ENCODE peak calls at places on chromosomes 6 and 20, in nine cellular contexts. One of them, this sample, is unnamed.

GRCh38 chr6:17098538-17098937 is 3.3 kb upstream of the STMND1 start:
- DNase-seq in GM23338: no peak
- DNase-seq in fibroblast of lung: peak
- DNase-seq in K562: no peak
- DNase-seq in A673: no peak
- DNase-seq in PC-9: peak
- DNase-seq in endothelial cell of umbilical vein: no peak
- DNase-seq in astrocyte: peak
- DNase-seq in HCT116: no peak
- DNase-seq in this sample: no peak

GRCh38 chr6:158418501-158418900 is 106.2 kb downstream of the TULP4 start:
- DNase-seq in K562: no peak
- DNase-seq in A673: no peak
- DNase-seq in GM23338: no peak
- DNase-seq in astrocyte: no peak
- DNase-seq in fibroblast of lung: no peak
- DNase-seq in HCT116: no peak
- DNase-seq in endothelial cell of umbilical vein: no peak
- DNase-seq in PC-9: no peak
- DNase-seq in this sample: no peak

GRCh38 chr6:148075352-148075751 is 267.3 kb upstream of the SASH1 start:
- DNase-seq in K562: no peak
- DNase-seq in PC-9: no peak
- DNase-seq in endothelial cell of umbilical vein: no peak
- DNase-seq in A673: no peak
- DNase-seq in GM23338: no peak
- DNase-seq in fibroblast of lung: no peak
- DNase-seq in astrocyte: no peak
- DNase-seq in HCT116: no peak
- DNase-seq in this sample: peak

GRCh38 chr6:160883999-160884398 is 107.6 kb upstream of the MAP3K4 start:
- DNase-seq in astrocyte: no peak
- DNase-seq in PC-9: no peak
- DNase-seq in GM23338: peak
- DNase-seq in K562: no peak
- DNase-seq in endothelial cell of umbilical vein: no peak
- DNase-seq in A673: no peak
- DNase-seq in HCT116: no peak
- DNase-seq in fibroblast of lung: no peak
- DNase-seq in this sample: no peak

GRCh38 chr6:87851674-87852260 is 149.7 kb upstream of the AKIRIN2 start:
- DNase-seq in endothelial cell of umbilical vein: no peak
- DNase-seq in A673: no peak
- DNase-seq in GM23338: no peak
- DNase-seq in HCT116: no peak
- DNase-seq in K562: no peak
- DNase-seq in fibroblast of lung: no peak
- DNase-seq in astrocyte: no peak
- DNase-seq in PC-9: no peak
- DNase-seq in this sample: no peak

GRCh38 chr20:49340161-49340966 is 62.5 kb upstream of the ZNFX1 start:
- DNase-seq in endothelial cell of umbilical vein: no peak
- DNase-seq in HCT116: no peak
- DNase-seq in A673: no peak
- DNase-seq in PC-9: no peak
- DNase-seq in astrocyte: no peak
- DNase-seq in K562: no peak
- DNase-seq in GM23338: no peak
- DNase-seq in fibroblast of lung: peak
- DNase-seq in this sample: no peak

GRCh38 chr20:14067631-14068030 is 72.3 kb downstream of the MACROD2 start:
- DNase-seq in K562: no peak
- DNase-seq in A673: no peak
- DNase-seq in astrocyte: no peak
- DNase-seq in GM23338: no peak
- DNase-seq in PC-9: no peak
- DNase-seq in fibroblast of lung: no peak
- DNase-seq in endothelial cell of umbilical vein: no peak
- DNase-seq in HCT116: no peak
- DNase-seq in this sample: no peak

GRCh38 chr6:16564430-16564829 is 196.8 kb downstream of the ATXN1 start:
- DNase-seq in A673: no peak
- DNase-seq in K562: no peak
- DNase-seq in PC-9: no peak
- DNase-seq in fibroblast of lung: peak
- DNase-seq in endothelial cell of umbilical vein: no peak
- DNase-seq in astrocyte: peak
- DNase-seq in GM23338: no peak
- DNase-seq in HCT116: no peak
- DNase-seq in this sample: no peak

GRCh38 chr6:4280721-4281120 is 145.3 kb upstream of the ECI2 start:
- DNase-seq in GM23338: no peak
- DNase-seq in HCT116: no peak
- DNase-seq in A673: peak
- DNase-seq in fibroblast of lung: peak
- DNase-seq in astrocyte: peak
- DNase-seq in PC-9: peak
- DNase-seq in endothelial cell of umbilical vein: peak
- DNase-seq in K562: no peak
- DNase-seq in this sample: no peak

GRCh38 chr20:6269163-6269873 is 146.5 kb upstream of the FERMT1 start:
- DNase-seq in fibroblast of lung: no peak
- DNase-seq in A673: peak
- DNase-seq in GM23338: peak
- DNase-seq in PC-9: no peak
- DNase-seq in K562: no peak
- DNase-seq in endothelial cell of umbilical vein: no peak
- DNase-seq in astrocyte: no peak
- DNase-seq in HCT116: no peak
- DNase-seq in this sample: no peak

GRCh38 chr6:53426544-53427270 is 78.0 kb upstream of the ELOVL5 start:
- DNase-seq in HCT116: no peak
- DNase-seq in endothelial cell of umbilical vein: no peak
- DNase-seq in fibroblast of lung: no peak
- DNase-seq in K562: no peak
- DNase-seq in GM23338: no peak
- DNase-seq in PC-9: no peak
- DNase-seq in astrocyte: no peak
- DNase-seq in A673: no peak
- DNase-seq in this sample: no peak

GRCh38 chr20:61115627-61116026 is 136.4 kb upstream of the CDH4 start:
- DNase-seq in astrocyte: no peak
- DNase-seq in HCT116: no peak
- DNase-seq in endothelial cell of umbilical vein: no peak
- DNase-seq in A673: no peak
- DNase-seq in GM23338: no peak
- DNase-seq in K562: no peak
- DNase-seq in PC-9: no peak
- DNase-seq in fibroblast of lung: no peak
- DNase-seq in this sample: no peak

GRCh38 chr20:11084508-11084907 is 410.7 kb upstream of the JAG1 start:
- DNase-seq in astrocyte: no peak
- DNase-seq in GM23338: no peak
- DNase-seq in A673: no peak
- DNase-seq in endothelial cell of umbilical vein: no peak
- DNase-seq in fibroblast of lung: no peak
- DNase-seq in K562: no peak
- DNase-seq in PC-9: no peak
- DNase-seq in HCT116: no peak
- DNase-seq in this sample: no peak

GRCh38 chr6:4466260-4466659 is 309.9 kb upstream of the CDYL start:
- DNase-seq in astrocyte: peak
- DNase-seq in HCT116: no peak
- DNase-seq in endothelial cell of umbilical vein: peak
- DNase-seq in PC-9: no peak
- DNase-seq in K562: no peak
- DNase-seq in fibroblast of lung: peak
- DNase-seq in A673: no peak
- DNase-seq in GM23338: no peak
- DNase-seq in this sample: no peak

GRCh38 chr6:92274588-92274987 is 1144.8 kb downstream of the EPHA7 start:
- DNase-seq in K562: no peak
- DNase-seq in HCT116: no peak
- DNase-seq in astrocyte: no peak
- DNase-seq in fibroblast of lung: no peak
- DNase-seq in endothelial cell of umbilical vein: no peak
- DNase-seq in PC-9: no peak
- DNase-seq in A673: no peak
- DNase-seq in GM23338: no peak
- DNase-seq in this sample: no peak

GRCh38 chr6:157984686-157985225 is 3.1 kb downstream of the SYNJ2 start:
- DNase-seq in A673: no peak
- DNase-seq in K562: peak
- DNase-seq in PC-9: no peak
- DNase-seq in fibroblast of lung: peak
- DNase-seq in endothelial cell of umbilical vein: no peak
- DNase-seq in HCT116: no peak
- DNase-seq in GM23338: no peak
- DNase-seq in astrocyte: peak
- DNase-seq in this sample: no peak

GRCh38 chr6:157620905-157621304 is 202.1 kb upstream of the SNX9 start:
- DNase-seq in GM23338: no peak
- DNase-seq in endothelial cell of umbilical vein: no peak
- DNase-seq in HCT116: no peak
- DNase-seq in K562: no peak
- DNase-seq in astrocyte: no peak
- DNase-seq in fibroblast of lung: peak
- DNase-seq in A673: no peak
- DNase-seq in PC-9: no peak
- DNase-seq in this sample: no peak

GRCh38 chr20:14879020-14879697 is 541.7 kb upstream of the FLRT3 start:
- DNase-seq in K562: no peak
- DNase-seq in endothelial cell of umbilical vein: peak
- DNase-seq in GM23338: no peak
- DNase-seq in fibroblast of lung: peak
- DNase-seq in A673: no peak
- DNase-seq in PC-9: peak
- DNase-seq in astrocyte: peak
- DNase-seq in HCT116: peak
- DNase-seq in this sample: no peak

GRCh38 chr6:104795363-104795762 is 64.4 kb downstream of the HACE1 start:
- DNase-seq in endothelial cell of umbilical vein: no peak
- DNase-seq in HCT116: no peak
- DNase-seq in GM23338: no peak
- DNase-seq in PC-9: no peak
- DNase-seq in astrocyte: no peak
- DNase-seq in A673: no peak
- DNase-seq in fibroblast of lung: no peak
- DNase-seq in K562: no peak
- DNase-seq in this sample: no peak

DNA sequence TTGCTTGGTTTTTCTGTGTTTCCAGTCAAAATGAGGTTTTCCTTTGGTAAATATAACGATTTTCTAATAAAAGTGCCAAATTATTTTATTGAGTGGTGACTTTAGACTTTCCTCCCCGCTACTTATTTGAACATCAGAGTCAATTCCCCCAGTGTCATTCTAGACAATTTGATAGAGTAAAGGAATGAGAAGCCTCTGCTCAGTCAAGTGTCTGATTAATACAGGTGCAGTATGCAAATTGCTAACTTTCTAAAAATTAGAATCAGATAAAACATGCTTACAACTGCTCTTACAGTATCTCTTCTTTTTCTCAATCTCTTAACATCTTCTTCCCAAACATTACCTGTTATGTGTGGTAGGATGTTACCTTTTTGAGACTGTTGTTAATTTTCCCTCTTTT is 148.7 kb downstream of the CD83 start:
- DNase-seq in astrocyte: no peak
- DNase-seq in PC-9: no peak
- DNase-seq in HCT116: no peak
- DNase-seq in endothelial cell of umbilical vein: no peak
- DNase-seq in A673: no peak
- DNase-seq in GM23338: no peak
- DNase-seq in K562: no peak
- DNase-seq in fibroblast of lung: no peak
- DNase-seq in this sample: no peak
- H3K27ac ChIP-seq in astrocyte: no peak
- H3K27ac ChIP-seq in PC-9: no peak
- H3K27ac ChIP-seq in HCT116: no peak
- H3K27ac ChIP-seq in endothelial cell of umbilical vein: no peak
- H3K27ac ChIP-seq in A673: no peak
- H3K27ac ChIP-seq in GM23338: no peak
- H3K27ac ChIP-seq in K562: no peak
- H3K27ac ChIP-seq in fibroblast of lung: no peak
- H3K27ac ChIP-seq in this sample: no peak

DNA sequence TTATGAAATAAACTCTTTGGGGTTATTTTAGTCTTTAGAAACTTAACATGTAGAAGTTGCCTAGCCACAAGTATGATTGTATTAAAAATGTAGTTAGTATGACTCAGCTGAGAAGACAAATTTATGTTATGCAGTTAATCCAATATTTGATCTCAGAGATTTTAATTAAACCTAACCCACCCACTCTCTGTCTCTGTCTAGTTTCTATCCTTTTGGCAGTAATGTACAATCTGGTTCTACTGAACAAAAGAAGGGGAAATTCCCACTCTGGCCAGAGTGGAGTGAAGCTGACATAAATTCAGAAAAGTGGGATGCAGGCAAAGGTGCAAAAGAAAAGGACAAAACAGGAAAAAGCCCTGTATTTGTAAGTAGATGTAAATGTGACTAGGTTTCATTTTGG is 36.4 kb downstream of the ADGB start:
- DNase-seq in A673: no peak
- DNase-seq in fibroblast of lung: no peak
- DNase-seq in GM23338: no peak
- DNase-seq in endothelial cell of umbilical vein: no peak
- DNase-seq in K562: no peak
- DNase-seq in astrocyte: no peak
- DNase-seq in PC-9: no peak
- DNase-seq in HCT116: no peak
- DNase-seq in this sample: no peak
- TF ChIP-seq EZH2 in A673: no peak
- TF ChIP-seq EZH2 in fibroblast of lung: no peak
- TF ChIP-seq EZH2 in GM23338: no peak
- TF ChIP-seq EZH2 in endothelial cell of umbilical vein: no peak
- TF ChIP-seq EZH2 in K562: no peak
- TF ChIP-seq EZH2 in astrocyte: no peak
- TF ChIP-seq EZH2 in PC-9: no peak
- TF ChIP-seq EZH2 in HCT116: no peak
- TF ChIP-seq EZH2 in this sample: no peak

GRCh38 chr6:326896-327537 is 34.7 kb downstream of the DUSP22 start:
- DNase-seq in endothelial cell of umbilical vein: no peak
- DNase-seq in K562: no peak
- DNase-seq in PC-9: no peak
- DNase-seq in fibroblast of lung: no peak
- DNase-seq in A673: no peak
- DNase-seq in HCT116: no peak
- DNase-seq in GM23338: no peak
- DNase-seq in astrocyte: no peak
- DNase-seq in this sample: no peak
- H3K4me3 ChIP-seq in endothelial cell of umbilical vein: no peak
- H3K4me3 ChIP-seq in K562: no peak
- H3K4me3 ChIP-seq in PC-9: no peak
- H3K4me3 ChIP-seq in fibroblast of lung: no peak
- H3K4me3 ChIP-seq in A673: no peak
- H3K4me3 ChIP-seq in HCT116: no peak
- H3K4me3 ChIP-seq in GM23338: no peak
- H3K4me3 ChIP-seq in astrocyte: no peak
- H3K4me3 ChIP-seq in this sample: no peak

DNA sequence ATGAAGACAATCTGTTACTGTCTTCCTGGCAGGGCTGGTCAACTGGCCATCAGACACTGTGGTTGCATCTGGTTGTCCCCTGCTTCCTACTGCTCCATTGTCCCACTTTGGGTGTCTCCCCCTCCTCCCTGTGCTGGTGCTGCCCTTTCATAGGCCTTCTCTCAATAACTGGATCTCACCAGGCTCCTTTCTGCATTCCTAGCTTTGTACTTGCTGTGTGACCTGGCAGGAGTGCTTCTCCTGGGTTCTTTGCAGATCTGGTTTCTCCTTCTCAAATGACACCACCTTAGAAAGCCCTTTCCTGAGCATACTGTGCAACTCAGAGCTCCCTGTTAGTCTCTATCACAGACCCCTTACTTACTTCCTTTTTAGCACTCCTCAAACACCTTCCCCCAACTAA is 223.0 kb downstream of the BCKDHB start:
- DNase-seq in astrocyte: no peak
- DNase-seq in fibroblast of lung: no peak
- DNase-seq in HCT116: no peak
- DNase-seq in GM23338: peak
- DNase-seq in A673: no peak
- DNase-seq in K562: no peak
- DNase-seq in PC-9: no peak
- DNase-seq in endothelial cell of umbilical vein: no peak
- DNase-seq in this sample: no peak
- H3K27ac ChIP-seq in astrocyte: no peak
- H3K27ac ChIP-seq in fibroblast of lung: no peak
- H3K27ac ChIP-seq in HCT116: no peak
- H3K27ac ChIP-seq in GM23338: peak
- H3K27ac ChIP-seq in A673: no peak
- H3K27ac ChIP-seq in K562: no peak
- H3K27ac ChIP-seq in PC-9: no peak
- H3K27ac ChIP-seq in endothelial cell of umbilical vein: no peak
- H3K27ac ChIP-seq in this sample: no peak